ENCODE peak calls at places on chromosomes 2 and 18, in seven cellular contexts. Z is GM20000, I is mesothelial cell of epicardium, Q is kidney epithelial cell, H is lung, E is HFFc6, R is fibroblast of pulmonary artery. P is an unnamed sample.

GRCh38 chr2:48284624-48285212 is 245.2 kb upstream of the STON1 start:
- DNase-seq in Z (no peak), I (no peak), Q (no peak), H (no peak), E (no peak), R (no peak), P (no peak)

GRCh38 chr2:157825885-157826284 is 50.2 kb downstream of the ACVR1 start:
- DNase-seq in Z (no peak), I (no peak), Q (no peak), H (peak; percentile 79), E (peak; percentile 42), R (peak; percentile 47), P (no peak)

GRCh38 chr2:75292826-75293225 is 93.5 kb upstream of the TACR1 start:
- DNase-seq in Z (no peak), I (no peak), Q (peak; percentile 9), H (no peak), E (peak; percentile 80), R (peak; percentile 68), P (no peak)

GRCh38 chr2:11109002-11109401 is 46.3 kb upstream of the SLC66A3 start:
- DNase-seq in Z (no peak), I (no peak), Q (no peak), H (no peak), E (no peak), R (no peak), P (no peak)

GRCh38 chr2:182018218-182018617 is 32.6 kb downstream of the PPP1R1C start:
- DNase-seq in Z (no peak), I (no peak), Q (peak; percentile 16), H (no peak), E (no peak), R (peak; percentile 27), P (no peak)

GRCh38 chr2:12858786-12859185 is 142.1 kb downstream of the TRIB2 start:
- DNase-seq in Z (no peak), I (no peak), Q (no peak), H (no peak), E (no peak), R (no peak), P (no peak)

GRCh38 chr2:54673501-54673998 is 49.9 kb upstream of the EML6 start:
- DNase-seq in Z (peak; percentile 39), I (no peak), Q (no peak), H (peak; percentile 75), E (no peak), R (peak; percentile 93), P (peak; percentile 80)

GRCh38 chr18:44592639-44593038 is 88.0 kb upstream of the SETBP1 start:
- DNase-seq in Z (no peak), I (no peak), Q (no peak), H (no peak), E (peak; percentile 56), R (peak; percentile 21), P (no peak)

GRCh38 chr2:241673797-241674725 is 12.6 kb downstream of the DTYMK start:
- DNase-seq in Z (no peak), I (no peak), Q (no peak), H (no peak), E (no peak), R (no peak), P (no peak)

GRCh38 chr18:54776282-54776977 is 51.8 kb upstream of the RAB27B start:
- DNase-seq in Z (peak; percentile 10), I (no peak), Q (peak; percentile 98), H (peak; percentile 46), E (peak; percentile 99), R (peak; percentile 99), P (no peak)

GRCh38 chr18:79440728-79441127 is 45.0 kb downstream of the NFATC1 start:
- DNase-seq in Z (no peak), I (no peak), Q (no peak), H (no peak), E (no peak), R (no peak), P (no peak)

GRCh38 chr2:40225670-40226069 is 226.2 kb downstream of the SLC8A1 start:
- DNase-seq in Z (no peak), I (no peak), Q (no peak), H (no peak), E (no peak), R (no peak), P (no peak)

GRCh38 chr2:230691005-230691647 is 21.5 kb upstream of the CAB39 start:
- DNase-seq in Z (no peak), I (no peak), Q (peak; percentile 98), H (no peak), E (peak; percentile 62), R (peak; percentile 55), P (no peak)

GRCh38 chr2:60992985-60993392 is 24.5 kb upstream of the PEX13 start:
- DNase-seq in Z (peak; percentile 62), I (no peak), Q (no peak), H (no peak), E (no peak), R (no peak), P (no peak)

GRCh38 chr18:56711706-56712445 is 60.7 kb downstream of the WDR7 start:
- DNase-seq in Z (no peak), I (no peak), Q (no peak), H (no peak), E (no peak), R (no peak), P (no peak)

GRCh38 chr18:34467059-34467458 is 242.3 kb upstream of the NOL4 start:
- DNase-seq in Z (no peak), I (no peak), Q (no peak), H (no peak), E (no peak), R (no peak), P (no peak)

GRCh38 chr2:6103949-6104348 is 411.8 kb downstream of the SOX11 start:
- DNase-seq in Z (no peak), I (no peak), Q (no peak), H (no peak), E (no peak), R (no peak), P (no peak)

GRCh38 chr2:231900486-231900942 is 25.7 kb downstream of the NPPC start:
- DNase-seq in Z (peak; percentile 75), I (peak; percentile 57), Q (peak; percentile 12), H (peak; percentile 79), E (peak; percentile 50), R (peak; percentile 73), P (peak; percentile 92)

GRCh38 chr2:99708231-99708630 is 218.4 kb upstream of the REV1 start:
- DNase-seq in Z (no peak), I (no peak), Q (no peak), H (no peak), E (no peak), R (no peak), P (peak; percentile 27)

GRCh38 chr2:46306320-46306719 is 9.1 kb downstream of the EPAS1 start:
- DNase-seq in Z (no peak), I (no peak), Q (peak; percentile 86), H (no peak), E (peak; percentile 72), R (peak; percentile 80), P (no peak)

GRCh38 chr2:233929352-233929843 is 12.2 kb downstream of the TRPM8 start:
- DNase-seq in Z (no peak), I (no peak), Q (no peak), H (no peak), E (no peak), R (peak; percentile 5), P (peak; percentile 48)

GRCh38 chr2:79717364-79718007 is 204.6 kb downstream of the CTNNA2 start:
- DNase-seq in Z (no peak), I (no peak), Q (peak; percentile 88), H (no peak), E (peak; percentile 89), R (peak; percentile 32), P (peak; percentile 82)

GRCh38 chr2:12555012-12555645 is 161.6 kb upstream of the TRIB2 start:
- DNase-seq in Z (peak; percentile 19), I (no peak), Q (no peak), H (no peak), E (peak; percentile 66), R (peak; percentile 63), P (no peak)

DNA sequence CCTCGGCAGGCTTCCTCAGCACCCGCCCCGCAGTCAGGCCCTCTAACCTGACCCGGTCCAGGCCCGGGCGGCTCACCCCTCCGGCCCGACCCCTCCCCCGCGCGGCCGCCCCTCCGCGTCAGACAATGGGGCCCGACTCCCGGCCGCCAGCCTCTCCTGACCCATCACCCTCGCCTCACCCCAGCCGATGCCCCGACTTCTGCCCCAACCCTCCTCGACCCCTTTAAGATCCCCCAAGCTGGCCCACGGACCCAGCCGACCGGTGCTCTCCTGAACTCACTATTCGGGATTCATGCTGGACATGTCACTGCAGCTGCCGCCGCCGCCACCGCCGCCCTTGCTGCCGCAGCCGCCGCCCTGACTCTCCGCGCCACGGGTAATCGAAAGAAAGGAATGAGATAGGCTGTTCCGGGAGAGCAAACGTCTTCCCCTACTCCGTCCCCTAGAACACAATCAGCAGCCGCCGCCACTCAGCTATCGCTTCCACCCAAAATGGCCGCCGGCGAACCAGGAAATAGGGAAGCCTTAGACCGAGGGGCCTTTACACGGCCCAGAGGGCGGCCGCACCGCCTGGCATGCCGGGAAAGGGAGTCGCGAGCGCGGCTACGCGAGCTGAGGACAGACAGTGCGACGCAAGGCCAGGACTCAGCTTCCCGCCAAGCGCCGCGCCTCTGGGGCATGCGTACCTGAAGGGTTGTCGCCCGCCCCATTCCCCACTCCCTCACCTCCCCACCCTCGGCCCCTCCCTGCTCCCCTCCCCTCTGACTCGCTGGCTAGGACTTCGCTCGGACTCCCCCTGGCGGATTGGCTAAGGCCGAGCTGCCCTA is at the start of gene RAB1A:
- DNase-seq in Z (peak; percentile 98), I (peak; percentile 98), Q (peak; percentile 97), H (peak; percentile 100), E (peak; percentile 99), R (peak; percentile 100), P (peak; percentile 100)
- TF ChIP-seq CTCF in Z (peak; percentile 9), I (peak; percentile 42), Q (peak; percentile 62), H (no peak), E (peak; percentile 76), R (peak; percentile 14), P (peak; percentile 51)

GRCh38 chr2:154193246-154193645 is 321.5 kb downstream of the GALNT13 start:
- DNase-seq in Z (no peak), I (no peak), Q (no peak), H (no peak), E (no peak), R (no peak), P (no peak)
- TF ChIP-seq CTCF in Z (no peak), I (no peak), Q (no peak), H (no peak), E (no peak), R (no peak), P (no peak)

GRCh38 chr2:96760036-96760985 is at the start of gene CNNM4:
- DNase-seq in Z (peak; percentile 97), I (peak; percentile 84), Q (peak; percentile 52), H (peak; percentile 95), E (peak; percentile 82), R (peak; percentile 91), P (peak; percentile 96)
- TF ChIP-seq CTCF in Z (no peak), I (no peak), Q (no peak), H (peak; percentile 30), E (no peak), R (no peak), P (no peak)

DNA sequence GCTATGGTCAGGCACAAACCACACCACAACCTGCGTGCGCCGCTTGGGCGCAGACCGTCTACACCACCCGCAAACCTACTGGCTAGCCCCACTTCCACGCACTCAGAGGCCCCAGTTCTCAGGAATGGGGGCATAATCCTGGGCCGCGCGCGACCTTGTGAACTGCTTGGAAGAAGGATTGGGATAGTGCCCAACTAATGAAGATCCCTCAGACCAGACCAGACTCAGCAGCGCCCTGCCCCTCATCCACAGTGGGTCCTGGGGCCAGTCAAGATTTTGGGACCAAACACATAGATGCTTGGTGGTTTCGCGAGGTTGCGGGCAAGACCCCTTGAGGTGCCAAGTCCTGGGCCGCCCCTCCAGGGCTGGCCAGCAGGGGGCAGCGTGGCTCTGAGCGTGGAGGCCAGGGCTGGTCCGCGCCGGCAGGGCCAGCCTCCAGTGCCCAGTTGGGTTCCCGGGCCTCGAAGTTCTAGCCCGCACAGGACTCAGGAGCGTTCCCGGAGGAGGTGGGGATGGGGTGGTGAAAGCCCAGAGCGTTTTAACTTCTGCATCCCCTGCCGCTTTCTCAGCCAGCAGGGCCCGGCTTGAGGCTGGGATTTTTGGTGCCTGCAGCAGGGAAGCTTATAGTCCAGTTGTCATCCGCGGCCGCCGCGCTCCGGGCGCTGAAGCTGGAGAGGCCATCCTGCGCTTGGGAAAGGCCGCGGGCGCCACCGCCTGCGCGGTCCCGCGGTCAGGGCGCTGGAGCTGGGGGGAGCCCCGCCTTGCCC is 8.3 kb downstream of the OSR1 start:
- DNase-seq in Z (peak; percentile 76), I (no peak), Q (no peak), H (no peak), E (no peak), R (peak; percentile 45), P (peak; percentile 85)
- TF ChIP-seq CTCF in Z (peak; percentile 75), I (peak; percentile 80), Q (peak; percentile 72), H (peak; percentile 34), E (peak; percentile 77), R (peak; percentile 51), P (peak; percentile 71)

P was measured in osteocyte.